ENCODE peak calls at places on chromosomes 3 and 15, in six cellular contexts. W is Ammon's horn; M is gastrocnemius medialis; R is cardiac septum; A is effector memory CD4-positive, alpha-beta T cell; C is pancreas. L is an unnamed sample.

GRCh38 chr15:35308802-35309201 is 223.7 kb upstream of the NANOGP8 start:
- DNase-seq in W (peak; percentile 30), R (no peak), C (no peak), A (no peak), M (no peak), L (no peak)

GRCh38 chr3:42020681-42021307 is 58.9 kb upstream of the ULK4 start:
- DNase-seq in C (no peak), W (no peak), R (no peak), A (no peak), M (no peak), L (no peak)

GRCh38 chr3:41572092-41572491 is 372.8 kb downstream of the CTNNB1 start:
- DNase-seq in M (no peak), R (no peak), A (no peak), W (no peak), C (no peak), L (no peak)

GRCh38 chr3:114333180-114333922 is 39.5 kb downstream of the TIGIT start:
- DNase-seq in W (peak; percentile 64), R (no peak), C (no peak), A (no peak), M (no peak), L (no peak)

GRCh38 chr3:127680146-127680661 is 7.5 kb downstream of the ABTB1 start:
- DNase-seq in C (no peak), A (no peak), M (no peak), W (no peak), R (peak; percentile 64), L (no peak)

GRCh38 chr3:50325497-50326181 is 2.4 kb downstream of the TUSC2 start:
- DNase-seq in M (no peak), A (no peak), R (no peak), W (no peak), C (peak; percentile 33), L (no peak)

GRCh38 chr3:12556723-12557471 is at the start of gene MKRN2:
- DNase-seq in A (peak; percentile 68), C (peak; percentile 93), M (peak; percentile 84), R (peak; percentile 94), W (peak; percentile 86), L (peak; percentile 89)

GRCh38 chr3:62467936-62468722 is 94.8 kb upstream of the FEZF2 start:
- DNase-seq in A (no peak), M (no peak), R (no peak), W (no peak), C (no peak), L (no peak)

GRCh38 chr15:100596792-100597191 is 5.2 kb downstream of the LINS1 start:
- DNase-seq in R (no peak), W (no peak), C (no peak), M (no peak), A (peak; percentile 82), L (peak; percentile 42)

GRCh38 chr3:187281191-187281714 is 10.3 kb downstream of the MASP1 start:
- DNase-seq in M (no peak), W (no peak), A (no peak), R (no peak), C (no peak), L (no peak)

GRCh38 chr3:183032904-183033555 is 52.7 kb upstream of the DCUN1D1 start:
- DNase-seq in M (no peak), R (no peak), A (no peak), W (no peak), C (no peak), L (no peak)

GRCh38 chr15:85649372-85649771 is 145.4 kb downstream of the KLHL25 start:
- DNase-seq in A (no peak), W (no peak), R (no peak), M (no peak), C (no peak), L (peak; percentile 38)

GRCh38 chr15:77024273-77025065 is 29.5 kb downstream of the PSTPIP1 start:
- DNase-seq in C (peak; percentile 81), R (peak; percentile 77), A (peak; percentile 32), W (peak; percentile 63), M (peak; percentile 56), L (peak; percentile 65)

GRCh38 chr3:37607604-37608003 is 254.1 kb upstream of the CTDSPL start:
- DNase-seq in R (no peak), A (no peak), M (no peak), W (no peak), C (no peak), L (no peak)

GRCh38 chr3:45188714-45189659 is 37.1 kb downstream of the TMEM158 start:
- DNase-seq in A (no peak), R (no peak), W (no peak), M (no peak), C (no peak), L (no peak)

GRCh38 chr15:51348688-51349087 is 7.2 kb downstream of the GLDN start:
- DNase-seq in R (no peak), M (no peak), A (no peak), W (peak; percentile 86), C (no peak), L (no peak)

GRCh38 chr3:30305021-30305420 is 301.4 kb upstream of the TGFBR2 start:
- DNase-seq in C (no peak), M (no peak), W (no peak), A (no peak), R (no peak), L (no peak)

GRCh38 chr3:66938338-66938963 is 59.7 kb upstream of the KBTBD8 start:
- DNase-seq in C (no peak), W (peak; percentile 89), M (no peak), A (no peak), R (no peak), L (peak; percentile 32)

GRCh38 chr3:47578119-47578630 is 490 bp downstream of the CSPG5 start:
- DNase-seq in M (peak; percentile 24), A (peak; percentile 34), R (no peak), C (peak; percentile 61), W (peak; percentile 58), L (no peak)

GRCh38 chr3:142987707-142988106 is 13.7 kb upstream of the U2SURP start:
- DNase-seq in W (peak; percentile 18), M (peak; percentile 73), C (no peak), A (no peak), R (no peak), L (no peak)

GRCh38 chr3:186693843-186694242 is 23.3 kb upstream of the KNG1 start:
- DNase-seq in C (no peak), M (no peak), A (no peak), W (no peak), R (no peak), L (no peak)

GRCh38 chr3:8972614-8973013 is 9.3 kb upstream of the RAD18 start:
- DNase-seq in A (no peak), C (no peak), R (no peak), W (no peak), M (no peak), L (no peak)

GRCh38 chr15:56759450-56759845 is 26.1 kb upstream of the ZNF280D start:
- DNase-seq in M (peak; percentile 52), R (no peak), C (no peak), W (peak; percentile 18), A (no peak), L (peak; percentile 29)

GRCh38 chr15:101133751-101134261 is 118.0 kb downstream of the CHSY1 start:
- DNase-seq in R (no peak), W (no peak), M (no peak), A (no peak), C (no peak), L (no peak)

GRCh38 chr15:100247228-100248225 is 94.2 kb downstream of the ADAMTS17 start:
- DNase-seq in R (peak; percentile 50), W (no peak), M (no peak), A (no peak), C (no peak), L (no peak)

GRCh38 chr3:76063019-76063418 is 277.7 kb upstream of the ZNF717 start:
- DNase-seq in M (no peak), W (no peak), R (no peak), A (no peak), C (no peak), L (no peak)

GRCh38 chr3:134056464-134056891 is 26.8 kb upstream of the SLCO2A1 start:
- DNase-seq in R (peak; percentile 66), C (no peak), M (no peak), W (no peak), A (no peak), L (no peak)

GRCh38 chr15:66186049-66186825 is 67.3 kb downstream of the MEGF11 start:
- DNase-seq in A (no peak), R (peak; percentile 61), C (no peak), W (no peak), M (no peak), L (no peak)

GRCh38 chr3:16385151-16385550 is 120.1 kb downstream of the OXNAD1 start:
- DNase-seq in A (no peak), W (no peak), C (no peak), M (no peak), R (no peak), L (no peak)

GRCh38 chr3:11559816-11560633 is 83.7 kb downstream of the VGLL4 start:
- DNase-seq in W (no peak), M (no peak), R (no peak), A (no peak), C (peak; percentile 9), L (no peak)

GRCh38 chr3:14548321-14548729 is 8.2 kb upstream of the GRIP2 start:
- DNase-seq in A (no peak), R (no peak), W (peak; percentile 75), M (peak; percentile 76), C (peak; percentile 48), L (peak; percentile 54)

GRCh38 chr15:98866503-98866902 is 141.1 kb downstream of the PGPEP1L start:
- DNase-seq in W (peak; percentile 27), R (no peak), C (no peak), M (no peak), A (no peak), L (no peak)

GRCh38 chr3:12993022-12993622 is 80.1 kb downstream of the IQSEC1 start:
- DNase-seq in A (no peak), W (no peak), C (peak; percentile 76), M (no peak), R (peak; percentile 77), L (no peak)

GRCh38 chr3:55592572-55592971 is 105.5 kb upstream of the WNT5A start:
- DNase-seq in C (no peak), W (no peak), M (no peak), A (no peak), R (no peak), L (no peak)

GRCh38 chr3:133237380-133237779 is 162.5 kb upstream of the BFSP2 start:
- DNase-seq in M (no peak), R (no peak), C (no peak), W (no peak), A (no peak), L (no peak)

GRCh38 chr15:42775431-42775830 is 38.5 kb upstream of the CDAN1 start:
- DNase-seq in A (no peak), C (no peak), R (no peak), W (no peak), M (no peak), L (no peak)

GRCh38 chr3:7489417-7489816 is 628.5 kb downstream of the GRM7 start:
- DNase-seq in R (no peak), M (no peak), A (no peak), C (no peak), W (no peak), L (no peak)

GRCh38 chr15:98000249-98001203 is 40.0 kb downstream of the ARRDC4 start:
- DNase-seq in C (no peak), M (no peak), W (no peak), R (no peak), A (no peak), L (no peak)